ENCODE peak calls at places on chromosomes 4 and X, in six cellular contexts. G, E, O, R, N and H are unnamed samples.

GRCh38 chr4:113057891-113058290 is 8.4 kb downstream of the ANK2 start:
- DNase-seq in R (no peak), N (no peak), G (peak), E (no peak), O (no peak), H (no peak)

GRCh38 chrX:24395775-24396174 is 35.3 kb downstream of the SUPT20HL1 start:
- DNase-seq in N (no peak), O (peak), E (peak), R (peak), G (peak), H (peak)

GRCh38 chr4:149795256-149795655 is 20.4 kb downstream of the IQCM start:
- DNase-seq in E (peak), G (no peak), O (no peak), N (no peak), R (no peak), H (no peak)

GRCh38 chr4:118954246-118954645 is 65.6 kb downstream of the SYNPO2 start:
- DNase-seq in G (peak), R (no peak), E (no peak), O (no peak), N (no peak), H (no peak)

GRCh38 chrX:134642394-134642793 is 15.9 kb downstream of the PLAC1 start:
- DNase-seq in N (no peak), E (no peak), R (no peak), O (no peak), G (no peak), H (no peak)

GRCh38 chrX:118632862-118633261 is 94.5 kb upstream of the IL13RA1 start:
- DNase-seq in G (no peak), O (no peak), R (no peak), N (no peak), E (no peak), H (no peak)

GRCh38 chrX:64894454-64895038 is 81.7 kb downstream of the ZC4H2 start:
- DNase-seq in G (peak), O (peak), N (peak), R (no peak), E (peak), H (peak)

GRCh38 chrX:33726281-33727160 is 405.6 kb downstream of the FAM47A start:
- DNase-seq in G (no peak), R (no peak), N (no peak), E (no peak), O (no peak), H (no peak)

GRCh38 chr4:56655209-56655626 is 25.9 kb downstream of the HOPX start:
- DNase-seq in O (no peak), E (no peak), N (peak), R (no peak), G (no peak), H (peak)

GRCh38 chr4:7238300-7238960 is 46.1 kb downstream of the SORCS2 start:
- DNase-seq in R (no peak), G (no peak), E (no peak), N (peak), O (no peak), H (peak)

GRCh38 chr4:184688447-184688846 is 38.9 kb downstream of the PRIMPOL start:
- DNase-seq in N (peak), E (no peak), G (peak), O (no peak), R (no peak), H (peak)

GRCh38 chr4:39346856-39347519 is 19.2 kb downstream of the RFC1 start:
- DNase-seq in G (no peak), R (no peak), E (no peak), N (no peak), O (no peak), H (no peak)

GRCh38 chr4:165560941-165561340 is 182.1 kb downstream of the CPE start:
- DNase-seq in R (no peak), O (no peak), N (no peak), G (no peak), E (no peak), H (no peak)

GRCh38 chrX:71466979-71467523 is 65.9 kb upstream of the OGT start:
- DNase-seq in O (no peak), E (no peak), G (no peak), R (no peak), N (no peak), H (no peak)

GRCh38 chr4:9716093-9716492 is 65.3 kb upstream of the DRD5 start:
- DNase-seq in R (no peak), O (no peak), E (no peak), N (no peak), G (no peak), H (no peak)

GRCh38 chr4:8747467-8747841 is 124.2 kb downstream of the HMX1 start:
- DNase-seq in E (no peak), R (no peak), O (no peak), N (no peak), G (no peak), H (no peak)

GRCh38 chr4:94444771-94445170 is 7.0 kb upstream of the PDLIM5 start:
- DNase-seq in N (no peak), O (no peak), R (no peak), G (no peak), E (no peak), H (no peak)

GRCh38 chrX:132716006-132716405 is 227.2 kb upstream of the MBNL3 start:
- DNase-seq in N (no peak), R (no peak), G (no peak), O (peak), E (no peak), H (no peak)

GRCh38 chr4:151458148-151458547 is 49.2 kb downstream of the FHIP1A start:
- DNase-seq in E (no peak), R (no peak), O (no peak), N (no peak), G (no peak), H (no peak)

GRCh38 chrX:39762266-39762841 is 335.4 kb downstream of the BCOR start:
- DNase-seq in R (no peak), G (no peak), N (no peak), E (no peak), O (no peak), H (no peak)

GRCh38 chr4:76665139-76665538 is 230.1 kb downstream of the SHROOM3 start:
- DNase-seq in G (peak), N (no peak), R (no peak), E (no peak), O (no peak), H (no peak)

GRCh38 chrX:31590581-31591113 is 518.8 kb upstream of the FTHL17 start:
- DNase-seq in G (no peak), O (peak), N (no peak), R (no peak), E (peak), H (no peak)

GRCh38 chr4:185709802-185710486 is 102.0 kb downstream of the SORBS2 start:
- DNase-seq in R (no peak), O (no peak), N (no peak), E (peak), G (no peak), H (no peak)

GRCh38 chrX:155056471-155056870 is 14.5 kb downstream of the CMC4 start:
- DNase-seq in O (no peak), G (no peak), R (no peak), E (no peak), N (no peak), H (no peak)

GRCh38 chr4:5037553-5038551 is 13.4 kb upstream of the STK32B start:
- DNase-seq in G (no peak), N (no peak), O (peak), R (no peak), E (peak), H (no peak)

GRCh38 chr4:77293426-77293825 is 136.4 kb downstream of the CCNG2 start:
- DNase-seq in G (no peak), O (no peak), R (no peak), E (no peak), N (no peak), H (no peak)

GRCh38 chr4:2827071-2827873 is 16.4 kb upstream of the ADD1 start:
- DNase-seq in N (no peak), O (no peak), G (no peak), R (no peak), E (no peak), H (peak)

GRCh38 chr4:54225671-54226398 is 3.3 kb upstream of the PDGFRA start:
- DNase-seq in R (no peak), O (no peak), G (no peak), E (no peak), N (no peak), H (peak)

GRCh38 chr4:1402516-1403101 is 3.6 kb downstream of the NKX1-1 start:
- DNase-seq in O (no peak), R (no peak), E (no peak), G (no peak), N (no peak), H (no peak)

GRCh38 chrX:107747596-107748161 is 27.9 kb downstream of the TSC22D3 start:
- DNase-seq in R (no peak), G (no peak), O (no peak), E (no peak), N (no peak), H (no peak)

GRCh38 chr4:181796502-181796901 is 446.7 kb upstream of the TENM3 start:
- DNase-seq in N (no peak), R (no peak), O (no peak), E (no peak), G (no peak), H (no peak)

GRCh38 chr4:2150076-2150475 is 90.9 kb downstream of the NAT8L start:
- DNase-seq in O (no peak), N (no peak), G (no peak), R (no peak), E (no peak), H (no peak)

GRCh38 chrX:137401092-137401491 is 164.8 kb upstream of the ZIC3 start:
- DNase-seq in G (no peak), O (no peak), N (no peak), E (no peak), R (no peak), H (no peak)

GRCh38 chr4:183356173-183356825 is 34.1 kb upstream of the CLDN24 start:
- DNase-seq in N (no peak), O (no peak), E (no peak), G (no peak), R (no peak), H (no peak)

GRCh38 chrX:149198980-149199732 is 305.9 kb downstream of the IDS start:
- DNase-seq in R (peak), N (no peak), E (no peak), G (no peak), O (no peak), H (no peak)

GRCh38 chrX:112662559-112663427 is 16.9 kb downstream of the LHFPL1 start:
- DNase-seq in E (no peak), N (no peak), R (no peak), O (no peak), G (no peak), H (no peak)

GRCh38 chr4:138864961-138865720 is 150.4 kb upstream of the NOCT start:
- DNase-seq in O (no peak), R (no peak), G (no peak), E (no peak), N (no peak), H (no peak)

GRCh38 chrX:8868906-8869305 is 67.7 kb upstream of the FAM9A start:
- DNase-seq in G (no peak), E (no peak), R (no peak), N (no peak), O (no peak), H (no peak)

GRCh38 chr4:123892368-123892961 is 495.9 kb downstream of the SPRY1 start:
- DNase-seq in E (no peak), N (no peak), G (no peak), O (no peak), R (no peak), H (no peak)

DNA sequence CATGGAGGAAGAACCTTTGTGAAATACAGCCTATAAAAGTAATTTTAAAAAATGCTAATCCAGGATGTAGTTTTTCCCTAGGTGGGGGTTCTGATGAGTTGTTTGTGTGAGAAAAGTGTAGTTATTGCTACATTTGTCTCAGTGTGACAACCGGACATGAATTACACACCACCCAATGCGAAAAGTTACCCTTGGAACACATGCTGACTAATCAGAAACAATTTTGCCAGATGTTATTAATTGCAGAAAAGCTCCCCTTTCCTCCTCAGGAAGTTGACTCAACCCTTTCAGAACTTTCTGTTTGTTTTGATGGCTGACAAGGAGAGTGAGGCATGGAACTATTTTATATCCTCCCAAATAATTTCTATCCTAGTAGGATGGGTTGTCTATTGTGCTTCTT is 38.1 kb upstream of the EDA2R start:
- DNase-seq in E (no peak), O (no peak), G (no peak), R (no peak), N (no peak), H (no peak)
- TF ChIP-seq ATF3 in E (no peak), O (no peak), G (no peak), R (no peak), N (no peak), H (no peak)

GRCh38 chr4:6105311-6105911 is 87.2 kb upstream of the C4orf50 start:
- DNase-seq in G (no peak), N (no peak), E (no peak), O (no peak), R (no peak), H (peak)

GRCh38 chr4:6104541-6105130 is 86.4 kb upstream of the C4orf50 start:
- DNase-seq in R (no peak), O (no peak), G (no peak), N (no peak), E (no peak), H (no peak)

GRCh38 chr4:6107114-6107791 is 89.0 kb upstream of the C4orf50 start:
- DNase-seq in O (no peak), N (no peak), G (no peak), R (no peak), E (no peak), H (no peak)

GRCh38 chr4:6107886-6108285 is 89.7 kb upstream of the C4orf50 start:
- DNase-seq in N (no peak), E (no peak), R (no peak), O (no peak), G (no peak), H (no peak)

DNA sequence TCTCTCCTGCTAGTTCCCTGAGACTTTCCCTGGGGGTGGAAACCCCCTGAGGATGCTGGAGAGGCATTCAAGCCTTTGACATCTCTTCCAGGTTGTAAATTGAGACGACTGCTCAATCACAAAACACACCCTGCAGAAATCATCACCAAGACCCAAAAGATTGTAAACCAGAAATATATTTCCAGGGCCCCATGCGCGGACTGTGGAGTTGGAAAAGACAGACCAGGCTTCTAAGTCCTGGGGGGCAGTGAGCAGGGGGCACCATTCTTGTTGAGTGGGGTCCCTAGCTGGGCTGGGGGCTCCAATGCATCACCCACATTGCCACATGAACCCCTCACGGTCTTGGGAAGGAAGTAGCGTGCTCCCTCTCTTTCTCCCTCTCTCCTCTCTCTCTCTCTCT is 87.9 kb upstream of the C4orf50 start:
- DNase-seq in N (no peak), G (no peak), E (no peak), R (no peak), O (no peak), H (no peak)
- TF ChIP-seq ATF3 in N (no peak), G (no peak), E (no peak), R (no peak), O (no peak), H (no peak)

DNA sequence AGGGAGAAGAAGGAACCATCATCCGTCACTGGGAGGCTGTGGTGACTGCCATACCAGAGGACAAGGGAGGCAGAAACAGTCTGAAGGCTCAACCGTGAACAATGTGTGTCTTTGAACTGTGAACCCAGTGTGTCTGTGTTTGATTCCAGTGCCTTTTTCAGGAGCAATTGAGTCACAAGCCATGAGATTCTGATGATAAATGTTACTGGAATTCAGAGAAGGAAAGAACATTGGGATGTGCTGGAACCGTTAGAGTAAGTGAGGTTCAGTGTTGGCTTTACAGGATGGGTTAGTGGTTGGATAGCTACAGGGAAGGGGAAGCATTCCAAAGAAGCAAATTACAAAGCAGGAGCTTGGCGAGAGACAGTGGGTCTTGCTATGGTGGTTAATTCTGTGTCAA is 464.4 kb downstream of the TRIML1 start:
- DNase-seq in G (no peak), O (no peak), E (no peak), R (no peak), N (no peak), H (no peak)
- TF ChIP-seq ATF3 in G (no peak), O (no peak), E (no peak), R (no peak), N (no peak), H (no peak)

GRCh38 chr4:74028504-74028903 is 10.0 kb downstream of the CXCL3 start:
- DNase-seq in N (no peak), R (no peak), G (no peak), E (no peak), O (no peak), H (no peak)

GRCh38 chr4:74030285-74030684 is 8.2 kb downstream of the CXCL3 start:
- DNase-seq in N (no peak), R (no peak), E (no peak), O (no peak), G (no peak), H (no peak)

GRCh38 chr4:74033721-74034120 is 4.8 kb downstream of the CXCL3 start:
- DNase-seq in G (no peak), E (no peak), N (no peak), O (no peak), R (no peak), H (no peak)

GRCh38 chr4:74037076-74037475 is 1.4 kb downstream of the CXCL3 start:
- DNase-seq in E (no peak), G (no peak), R (no peak), N (no peak), O (peak), H (no peak)

DNA sequence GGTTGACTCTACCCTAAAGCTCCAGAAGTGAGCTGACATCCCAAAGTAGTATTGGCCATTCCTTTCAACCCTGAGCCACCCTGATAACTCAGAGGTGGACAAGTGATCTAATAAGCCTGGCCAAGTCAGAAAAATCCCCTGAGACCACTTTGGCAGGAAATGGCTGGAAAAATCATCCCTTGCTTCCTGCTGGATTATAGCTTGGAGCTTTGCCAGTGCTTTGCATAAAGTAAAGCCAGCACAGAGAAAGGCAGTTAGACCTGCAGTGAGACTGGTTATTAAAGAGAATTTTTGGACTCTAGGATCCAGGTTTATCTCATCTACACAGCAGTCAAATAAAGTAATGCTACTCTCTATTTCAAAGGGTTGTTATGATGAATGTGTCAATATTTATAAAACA is 6.4 kb downstream of the CXCL3 start:
- DNase-seq in R (no peak), N (no peak), E (no peak), G (no peak), O (no peak), H (no peak)
- TF ChIP-seq ATF3 in R (no peak), N (no peak), E (no peak), G (no peak), O (no peak), H (no peak)

GRCh38 chrX:21802054-21802660 is 37.3 kb upstream of the MBTPS2 start:
- DNase-seq in N (no peak), O (no peak), G (no peak), E (no peak), R (no peak), H (no peak)

GRCh38 chrX:21811832-21812231 is 27.6 kb upstream of the MBTPS2 start:
- DNase-seq in N (no peak), G (no peak), E (no peak), O (no peak), R (no peak), H (no peak)

GRCh38 chrX:21812628-21813027 is 26.8 kb upstream of the MBTPS2 start:
- DNase-seq in E (no peak), O (no peak), N (no peak), G (no peak), R (no peak), H (no peak)

GRCh38 chrX:21802844-21803243 is 36.6 kb upstream of the MBTPS2 start:
- DNase-seq in G (no peak), N (no peak), O (no peak), E (no peak), R (no peak), H (no peak)

DNA sequence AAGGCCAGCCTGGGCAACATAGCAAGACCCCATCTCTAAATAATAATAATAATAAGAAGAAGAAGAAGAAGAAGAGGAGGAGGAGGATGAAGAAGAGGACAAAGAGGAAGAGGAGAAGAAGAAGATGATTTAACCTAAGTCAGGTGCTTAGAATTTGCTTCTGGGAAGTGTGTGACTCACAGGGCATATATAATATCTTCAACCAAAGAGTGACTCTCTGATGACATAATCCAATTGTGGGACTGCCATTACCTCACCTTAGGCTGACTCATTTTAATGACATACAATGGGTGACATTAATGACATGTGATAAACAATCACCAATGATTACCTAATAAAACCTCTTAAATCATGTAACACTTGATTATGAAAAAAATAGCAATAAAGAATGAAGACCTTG is 32.7 kb upstream of the MBTPS2 start:
- DNase-seq in E (no peak), G (no peak), O (no peak), R (no peak), N (no peak), H (no peak)
- TF ChIP-seq ATF3 in E (no peak), G (no peak), O (no peak), R (no peak), N (no peak), H (no peak)